ENCODE peak calls at places on chromosomes 4 and X, in six cellular contexts. One of them, this sample, is unnamed.

GRCh38 chr4:100494166-100494565 is 23.7 kb downstream of the EMCN start:
- DNase-seq in GM23338: no peak
- DNase-seq in OCI-LY7: no peak
- DNase-seq in HCT116: no peak
- DNase-seq in hepatocyte: no peak
- DNase-seq in SK-N-SH: no peak
- DNase-seq in this sample: no peak

GRCh38 chr4:139786494-139787354 is 121.1 kb downstream of the MGST2 start:
- DNase-seq in OCI-LY7: no peak
- DNase-seq in HCT116: no peak
- DNase-seq in hepatocyte: no peak
- DNase-seq in SK-N-SH: peak
- DNase-seq in GM23338: no peak
- DNase-seq in this sample: no peak

GRCh38 chr4:15868065-15868464 is 70.5 kb downstream of the FGFBP1 start:
- DNase-seq in hepatocyte: peak
- DNase-seq in SK-N-SH: no peak
- DNase-seq in HCT116: no peak
- DNase-seq in GM23338: peak
- DNase-seq in OCI-LY7: no peak
- DNase-seq in this sample: peak

GRCh38 chrX:314781-315595 is 3.6 kb downstream of the GTPBP6 start:
- DNase-seq in SK-N-SH: no peak
- DNase-seq in HCT116: no peak
- DNase-seq in GM23338: no peak
- DNase-seq in OCI-LY7: no peak
- DNase-seq in hepatocyte: no peak
- DNase-seq in this sample: no peak

GRCh38 chr4:41692717-41693345 is 55.7 kb downstream of the PHOX2B start:
- DNase-seq in HCT116: peak
- DNase-seq in SK-N-SH: peak
- DNase-seq in GM23338: peak
- DNase-seq in OCI-LY7: peak
- DNase-seq in hepatocyte: peak
- DNase-seq in this sample: peak

GRCh38 chr4:101911616-101912015 is 121.1 kb downstream of the BANK1 start:
- DNase-seq in HCT116: no peak
- DNase-seq in OCI-LY7: no peak
- DNase-seq in SK-N-SH: no peak
- DNase-seq in hepatocyte: no peak
- DNase-seq in GM23338: no peak
- DNase-seq in this sample: no peak

GRCh38 chrX:21658746-21659145 is 616 bp upstream of the KLHL34 start:
- DNase-seq in GM23338: peak
- DNase-seq in OCI-LY7: no peak
- DNase-seq in HCT116: no peak
- DNase-seq in SK-N-SH: no peak
- DNase-seq in hepatocyte: no peak
- DNase-seq in this sample: no peak

GRCh38 chr4:138182838-138183426 is 59.2 kb downstream of the SLC7A11 start:
- DNase-seq in OCI-LY7: peak
- DNase-seq in SK-N-SH: peak
- DNase-seq in HCT116: peak
- DNase-seq in hepatocyte: peak
- DNase-seq in GM23338: peak
- DNase-seq in this sample: peak

GRCh38 chr4:6768539-6768905 is 14.0 kb upstream of the KIAA0232 start:
- DNase-seq in OCI-LY7: no peak
- DNase-seq in HCT116: no peak
- DNase-seq in GM23338: no peak
- DNase-seq in SK-N-SH: no peak
- DNase-seq in hepatocyte: no peak
- DNase-seq in this sample: no peak

GRCh38 chrX:74297766-74298165 is 6.2 kb upstream of the ZCCHC13 start:
- DNase-seq in HCT116: no peak
- DNase-seq in OCI-LY7: no peak
- DNase-seq in hepatocyte: no peak
- DNase-seq in GM23338: no peak
- DNase-seq in SK-N-SH: no peak
- DNase-seq in this sample: no peak

GRCh38 chrX:9997524-9997923 is 30.4 kb downstream of the CLDN34 start:
- DNase-seq in OCI-LY7: no peak
- DNase-seq in SK-N-SH: no peak
- DNase-seq in hepatocyte: no peak
- DNase-seq in HCT116: no peak
- DNase-seq in GM23338: no peak
- DNase-seq in this sample: no peak

GRCh38 chr4:96675916-96676315 is 836.0 kb downstream of the PDHA2 start:
- DNase-seq in OCI-LY7: no peak
- DNase-seq in SK-N-SH: no peak
- DNase-seq in HCT116: no peak
- DNase-seq in hepatocyte: no peak
- DNase-seq in GM23338: no peak
- DNase-seq in this sample: no peak

GRCh38 chr4:31146366-31146765 is 426.2 kb downstream of the PCDH7 start:
- DNase-seq in hepatocyte: no peak
- DNase-seq in HCT116: no peak
- DNase-seq in SK-N-SH: no peak
- DNase-seq in GM23338: no peak
- DNase-seq in OCI-LY7: no peak
- DNase-seq in this sample: no peak

GRCh38 chr4:10173754-10174749 is 57.5 kb upstream of the WDR1 start:
- DNase-seq in HCT116: no peak
- DNase-seq in OCI-LY7: no peak
- DNase-seq in GM23338: no peak
- DNase-seq in hepatocyte: peak
- DNase-seq in SK-N-SH: no peak
- DNase-seq in this sample: no peak

GRCh38 chr4:29278580-29278979 is 1441.6 kb upstream of the PCDH7 start:
- DNase-seq in hepatocyte: no peak
- DNase-seq in SK-N-SH: no peak
- DNase-seq in OCI-LY7: no peak
- DNase-seq in GM23338: no peak
- DNase-seq in HCT116: no peak
- DNase-seq in this sample: no peak

GRCh38 chr4:70721747-70722146 is at the start of gene RUFY3:
- DNase-seq in OCI-LY7: no peak
- DNase-seq in GM23338: peak
- DNase-seq in hepatocyte: peak
- DNase-seq in SK-N-SH: peak
- DNase-seq in HCT116: no peak
- DNase-seq in this sample: peak

GRCh38 chrX:71366674-71367256 is 608 bp downstream of the TAF1 start:
- DNase-seq in GM23338: peak
- DNase-seq in HCT116: no peak
- DNase-seq in hepatocyte: peak
- DNase-seq in OCI-LY7: peak
- DNase-seq in SK-N-SH: peak
- DNase-seq in this sample: peak

GRCh38 chr4:138013625-138014024 is 228.5 kb downstream of the SLC7A11 start:
- DNase-seq in HCT116: no peak
- DNase-seq in SK-N-SH: no peak
- DNase-seq in OCI-LY7: no peak
- DNase-seq in hepatocyte: no peak
- DNase-seq in GM23338: no peak
- DNase-seq in this sample: no peak

GRCh38 chrX:11499076-11500044 is 166.4 kb downstream of the ARHGAP6 start:
- DNase-seq in GM23338: no peak
- DNase-seq in SK-N-SH: no peak
- DNase-seq in HCT116: no peak
- DNase-seq in OCI-LY7: no peak
- DNase-seq in hepatocyte: peak
- DNase-seq in this sample: no peak

GRCh38 chr4:119788334-119789266 is 160.0 kb upstream of the PDE5A start:
- DNase-seq in HCT116: no peak
- DNase-seq in OCI-LY7: no peak
- DNase-seq in GM23338: peak
- DNase-seq in hepatocyte: no peak
- DNase-seq in SK-N-SH: no peak
- DNase-seq in this sample: no peak

GRCh38 chrX:119468186-119468929 is at the start of gene SLC25A5:
- DNase-seq in HCT116: no peak
- DNase-seq in OCI-LY7: peak
- DNase-seq in GM23338: peak
- DNase-seq in hepatocyte: peak
- DNase-seq in SK-N-SH: peak
- DNase-seq in this sample: peak

GRCh38 chr4:948936-949300 is 16.7 kb downstream of the TMEM175 start:
- DNase-seq in GM23338: no peak
- DNase-seq in hepatocyte: no peak
- DNase-seq in OCI-LY7: no peak
- DNase-seq in SK-N-SH: peak
- DNase-seq in HCT116: no peak
- DNase-seq in this sample: no peak

GRCh38 chrX:150664290-150664689 is 28.9 kb upstream of the MTMR1 start:
- DNase-seq in SK-N-SH: peak
- DNase-seq in OCI-LY7: no peak
- DNase-seq in hepatocyte: no peak
- DNase-seq in HCT116: no peak
- DNase-seq in GM23338: no peak
- DNase-seq in this sample: no peak

GRCh38 chr4:133513891-133514290 is 364.8 kb downstream of the PCDH10 start:
- DNase-seq in GM23338: no peak
- DNase-seq in HCT116: no peak
- DNase-seq in OCI-LY7: no peak
- DNase-seq in SK-N-SH: no peak
- DNase-seq in hepatocyte: no peak
- DNase-seq in this sample: no peak

GRCh38 chr4:172601195-172601594 is 567.4 kb upstream of the GALNT7 start:
- DNase-seq in OCI-LY7: no peak
- DNase-seq in hepatocyte: no peak
- DNase-seq in HCT116: no peak
- DNase-seq in GM23338: peak
- DNase-seq in SK-N-SH: no peak
- DNase-seq in this sample: peak

GRCh38 chr4:7166981-7167700 is 25.2 kb upstream of the SORCS2 start:
- DNase-seq in SK-N-SH: no peak
- DNase-seq in GM23338: no peak
- DNase-seq in HCT116: no peak
- DNase-seq in hepatocyte: peak
- DNase-seq in OCI-LY7: no peak
- DNase-seq in this sample: no peak

GRCh38 chr4:185656467-185656890 is 121.2 kb upstream of the PDLIM3 start:
- DNase-seq in HCT116: no peak
- DNase-seq in GM23338: peak
- DNase-seq in SK-N-SH: no peak
- DNase-seq in hepatocyte: peak
- DNase-seq in OCI-LY7: no peak
- DNase-seq in this sample: peak

GRCh38 chr4:176529574-176529973 is 209.8 kb downstream of the SPCS3 start:
- DNase-seq in hepatocyte: no peak
- DNase-seq in GM23338: no peak
- DNase-seq in OCI-LY7: no peak
- DNase-seq in HCT116: no peak
- DNase-seq in SK-N-SH: no peak
- DNase-seq in this sample: no peak

GRCh38 chr4:176539091-176539784 is 219.5 kb downstream of the SPCS3 start:
- DNase-seq in SK-N-SH: no peak
- DNase-seq in OCI-LY7: no peak
- DNase-seq in GM23338: no peak
- DNase-seq in hepatocyte: no peak
- DNase-seq in HCT116: no peak
- DNase-seq in this sample: no peak

GRCh38 chr4:176539785-176540175 is 220.0 kb downstream of the SPCS3 start:
- DNase-seq in hepatocyte: no peak
- DNase-seq in GM23338: no peak
- DNase-seq in HCT116: no peak
- DNase-seq in SK-N-SH: no peak
- DNase-seq in OCI-LY7: no peak
- DNase-seq in this sample: no peak

GRCh38 chr4:176538217-176538925 is 218.6 kb downstream of the SPCS3 start:
- DNase-seq in SK-N-SH: no peak
- DNase-seq in OCI-LY7: no peak
- DNase-seq in GM23338: no peak
- DNase-seq in hepatocyte: no peak
- DNase-seq in HCT116: no peak
- DNase-seq in this sample: no peak

GRCh38 chr4:176534566-176534965 is 214.8 kb downstream of the SPCS3 start:
- DNase-seq in SK-N-SH: no peak
- DNase-seq in HCT116: no peak
- DNase-seq in hepatocyte: no peak
- DNase-seq in OCI-LY7: no peak
- DNase-seq in GM23338: no peak
- DNase-seq in this sample: no peak
- H2AFZ ChIP-seq in SK-N-SH: no peak
- H2AFZ ChIP-seq in HCT116: no peak
- H2AFZ ChIP-seq in hepatocyte: no peak
- H2AFZ ChIP-seq in OCI-LY7: no peak
- H2AFZ ChIP-seq in GM23338: no peak
- H2AFZ ChIP-seq in this sample: no peak

GRCh38 chrX:153768311-153769157 is 4.5 kb downstream of the PLXNB3 start:
- DNase-seq in SK-N-SH: peak
- DNase-seq in hepatocyte: no peak
- DNase-seq in GM23338: no peak
- DNase-seq in HCT116: no peak
- DNase-seq in OCI-LY7: no peak
- DNase-seq in this sample: no peak
- TF ChIP-seq EZH2phosphoT487 in SK-N-SH: no peak
- TF ChIP-seq EZH2phosphoT487 in hepatocyte: no peak
- TF ChIP-seq EZH2phosphoT487 in GM23338: no peak
- TF ChIP-seq EZH2phosphoT487 in HCT116: no peak
- TF ChIP-seq EZH2phosphoT487 in OCI-LY7: no peak
- TF ChIP-seq EZH2phosphoT487 in this sample: no peak

DNA sequence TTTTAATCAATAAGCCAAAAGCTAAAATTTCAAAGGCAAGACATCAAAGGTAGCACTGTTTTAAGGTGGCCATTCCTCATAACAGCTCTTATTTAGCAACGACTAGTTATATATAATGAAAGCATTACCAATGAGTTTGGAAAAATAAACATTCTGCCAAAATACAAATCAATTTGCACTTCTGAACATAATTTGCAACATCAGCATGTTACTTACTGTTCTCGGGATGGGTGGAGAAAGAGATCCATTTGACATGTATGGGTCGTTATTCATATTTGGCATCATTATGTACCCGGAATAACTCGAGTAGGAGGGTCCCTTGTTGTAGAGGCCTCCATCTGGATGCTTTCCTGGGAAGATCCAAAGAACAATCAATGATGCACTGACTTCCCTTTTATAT is 5.4 kb downstream of the LEF1 start:
- DNase-seq in hepatocyte: no peak
- DNase-seq in GM23338: no peak
- DNase-seq in SK-N-SH: no peak
- DNase-seq in OCI-LY7: no peak
- DNase-seq in HCT116: no peak
- DNase-seq in this sample: no peak
- H3K4me2 ChIP-seq in hepatocyte: no peak
- H3K4me2 ChIP-seq in GM23338: no peak
- H3K4me2 ChIP-seq in SK-N-SH: no peak
- H3K4me2 ChIP-seq in OCI-LY7: peak
- H3K4me2 ChIP-seq in HCT116: no peak
- H3K4me2 ChIP-seq in this sample: no peak

DNA sequence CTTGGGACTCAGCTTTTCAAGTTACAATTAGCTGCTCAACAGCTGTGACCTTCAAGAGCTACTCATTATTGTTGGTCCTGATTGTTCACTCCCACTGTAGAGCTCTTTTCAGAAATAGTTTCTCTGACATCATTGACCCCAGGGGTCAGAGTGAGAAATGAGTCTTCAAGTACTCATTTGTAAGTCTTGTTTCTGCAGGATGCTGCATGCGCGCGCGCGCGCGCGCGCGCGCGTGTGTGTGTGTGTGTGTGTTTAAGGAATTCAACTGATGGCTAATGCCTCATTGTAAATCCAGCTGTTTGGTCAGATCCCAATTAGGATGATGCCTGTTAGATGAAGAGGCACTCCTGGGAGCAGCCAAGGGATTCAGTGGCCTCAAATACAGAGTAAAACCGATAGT is 332.2 kb downstream of the ADGRL3 start:
- DNase-seq in SK-N-SH: no peak
- DNase-seq in OCI-LY7: no peak
- DNase-seq in GM23338: no peak
- DNase-seq in HCT116: no peak
- DNase-seq in hepatocyte: no peak
- DNase-seq in this sample: peak
- H2AFZ ChIP-seq in SK-N-SH: no peak
- H2AFZ ChIP-seq in OCI-LY7: no peak
- H2AFZ ChIP-seq in GM23338: no peak
- H2AFZ ChIP-seq in HCT116: no peak
- H2AFZ ChIP-seq in hepatocyte: no peak
- H2AFZ ChIP-seq in this sample: no peak